ENCODE peak calls at places on chromosomes 4 and X, in eight cellular contexts. One of them, this sample, is unnamed.

GRCh38 chr4:186708554-186708953 is 15.1 kb downstream of the FAT1 start:
- DNase-seq in activated CD8-positive, alpha-beta memory T cell treated with anti-CD3 and anti-CD28 coated beads for 1 hour: no peak
- DNase-seq in tibial nerve: no peak
- DNase-seq in fibroblast of mammary gland: no peak
- DNase-seq in activated T-cell treated with anti-CD3 and anti-CD28 coated beads, Interleukin-2, amount 50 U/mL, for 4 hours: no peak
- DNase-seq in AG08396: no peak
- DNase-seq in posterior vena cava: no peak
- DNase-seq in effector memory CD4-positive, alpha-beta T cell: no peak
- DNase-seq in this sample: no peak

GRCh38 chrX:14697453-14697852 is 168.1 kb downstream of the GLRA2 start:
- DNase-seq in fibroblast of mammary gland: peak
- DNase-seq in tibial nerve: peak
- DNase-seq in activated T-cell treated with anti-CD3 and anti-CD28 coated beads, Interleukin-2, amount 50 U/mL, for 4 hours: no peak
- DNase-seq in AG08396: peak
- DNase-seq in activated CD8-positive, alpha-beta memory T cell treated with anti-CD3 and anti-CD28 coated beads for 1 hour: no peak
- DNase-seq in effector memory CD4-positive, alpha-beta T cell: no peak
- DNase-seq in posterior vena cava: no peak
- DNase-seq in this sample: no peak

GRCh38 chr4:151236036-151236435 is 40.9 kb upstream of the PRSS48 start:
- DNase-seq in AG08396: no peak
- DNase-seq in posterior vena cava: no peak
- DNase-seq in effector memory CD4-positive, alpha-beta T cell: no peak
- DNase-seq in fibroblast of mammary gland: no peak
- DNase-seq in tibial nerve: no peak
- DNase-seq in activated T-cell treated with anti-CD3 and anti-CD28 coated beads, Interleukin-2, amount 50 U/mL, for 4 hours: no peak
- DNase-seq in activated CD8-positive, alpha-beta memory T cell treated with anti-CD3 and anti-CD28 coated beads for 1 hour: no peak
- DNase-seq in this sample: no peak

GRCh38 chr4:184471872-184472539 is 2.3 kb downstream of the IRF2 start:
- DNase-seq in activated T-cell treated with anti-CD3 and anti-CD28 coated beads, Interleukin-2, amount 50 U/mL, for 4 hours: no peak
- DNase-seq in posterior vena cava: no peak
- DNase-seq in activated CD8-positive, alpha-beta memory T cell treated with anti-CD3 and anti-CD28 coated beads for 1 hour: no peak
- DNase-seq in fibroblast of mammary gland: peak
- DNase-seq in AG08396: peak
- DNase-seq in tibial nerve: no peak
- DNase-seq in effector memory CD4-positive, alpha-beta T cell: no peak
- DNase-seq in this sample: peak

GRCh38 chr4:121742794-121743193 is 22.2 kb downstream of the SMIM43 start:
- DNase-seq in posterior vena cava: no peak
- DNase-seq in tibial nerve: no peak
- DNase-seq in effector memory CD4-positive, alpha-beta T cell: no peak
- DNase-seq in activated CD8-positive, alpha-beta memory T cell treated with anti-CD3 and anti-CD28 coated beads for 1 hour: no peak
- DNase-seq in AG08396: no peak
- DNase-seq in activated T-cell treated with anti-CD3 and anti-CD28 coated beads, Interleukin-2, amount 50 U/mL, for 4 hours: no peak
- DNase-seq in fibroblast of mammary gland: no peak
- DNase-seq in this sample: no peak

GRCh38 chr4:176013466-176014247 is 52.0 kb upstream of the WDR17 start:
- DNase-seq in activated T-cell treated with anti-CD3 and anti-CD28 coated beads, Interleukin-2, amount 50 U/mL, for 4 hours: no peak
- DNase-seq in activated CD8-positive, alpha-beta memory T cell treated with anti-CD3 and anti-CD28 coated beads for 1 hour: no peak
- DNase-seq in posterior vena cava: no peak
- DNase-seq in AG08396: no peak
- DNase-seq in effector memory CD4-positive, alpha-beta T cell: no peak
- DNase-seq in tibial nerve: no peak
- DNase-seq in fibroblast of mammary gland: no peak
- DNase-seq in this sample: no peak

GRCh38 chr4:2069986-2070385 is 10.9 kb downstream of the NAT8L start:
- DNase-seq in activated CD8-positive, alpha-beta memory T cell treated with anti-CD3 and anti-CD28 coated beads for 1 hour: no peak
- DNase-seq in effector memory CD4-positive, alpha-beta T cell: no peak
- DNase-seq in fibroblast of mammary gland: no peak
- DNase-seq in tibial nerve: no peak
- DNase-seq in activated T-cell treated with anti-CD3 and anti-CD28 coated beads, Interleukin-2, amount 50 U/mL, for 4 hours: no peak
- DNase-seq in posterior vena cava: peak
- DNase-seq in AG08396: no peak
- DNase-seq in this sample: no peak

GRCh38 chrX:24228596-24228995 is 79.1 kb downstream of the ZFX start:
- DNase-seq in fibroblast of mammary gland: no peak
- DNase-seq in posterior vena cava: no peak
- DNase-seq in activated CD8-positive, alpha-beta memory T cell treated with anti-CD3 and anti-CD28 coated beads for 1 hour: no peak
- DNase-seq in activated T-cell treated with anti-CD3 and anti-CD28 coated beads, Interleukin-2, amount 50 U/mL, for 4 hours: no peak
- DNase-seq in AG08396: no peak
- DNase-seq in tibial nerve: no peak
- DNase-seq in effector memory CD4-positive, alpha-beta T cell: no peak
- DNase-seq in this sample: no peak

GRCh38 chr4:3251691-3252479 is 2.9 kb downstream of the MSANTD1 start:
- DNase-seq in posterior vena cava: peak
- DNase-seq in tibial nerve: no peak
- DNase-seq in effector memory CD4-positive, alpha-beta T cell: no peak
- DNase-seq in fibroblast of mammary gland: no peak
- DNase-seq in activated CD8-positive, alpha-beta memory T cell treated with anti-CD3 and anti-CD28 coated beads for 1 hour: no peak
- DNase-seq in AG08396: no peak
- DNase-seq in activated T-cell treated with anti-CD3 and anti-CD28 coated beads, Interleukin-2, amount 50 U/mL, for 4 hours: no peak
- DNase-seq in this sample: no peak

GRCh38 chr4:148067307-148067916 is 335.5 kb downstream of the ARHGAP10 start:
- DNase-seq in activated CD8-positive, alpha-beta memory T cell treated with anti-CD3 and anti-CD28 coated beads for 1 hour: no peak
- DNase-seq in tibial nerve: no peak
- DNase-seq in effector memory CD4-positive, alpha-beta T cell: no peak
- DNase-seq in fibroblast of mammary gland: no peak
- DNase-seq in posterior vena cava: no peak
- DNase-seq in activated T-cell treated with anti-CD3 and anti-CD28 coated beads, Interleukin-2, amount 50 U/mL, for 4 hours: no peak
- DNase-seq in AG08396: no peak
- DNase-seq in this sample: no peak

GRCh38 chr4:96134806-96135205 is 294.9 kb downstream of the PDHA2 start:
- DNase-seq in AG08396: no peak
- DNase-seq in activated T-cell treated with anti-CD3 and anti-CD28 coated beads, Interleukin-2, amount 50 U/mL, for 4 hours: no peak
- DNase-seq in tibial nerve: no peak
- DNase-seq in effector memory CD4-positive, alpha-beta T cell: no peak
- DNase-seq in activated CD8-positive, alpha-beta memory T cell treated with anti-CD3 and anti-CD28 coated beads for 1 hour: no peak
- DNase-seq in fibroblast of mammary gland: no peak
- DNase-seq in posterior vena cava: no peak
- DNase-seq in this sample: no peak

GRCh38 chrX:64204252-64204651 is 1.3 kb downstream of the AMER1 start:
- DNase-seq in fibroblast of mammary gland: peak
- DNase-seq in activated CD8-positive, alpha-beta memory T cell treated with anti-CD3 and anti-CD28 coated beads for 1 hour: no peak
- DNase-seq in effector memory CD4-positive, alpha-beta T cell: no peak
- DNase-seq in tibial nerve: no peak
- DNase-seq in posterior vena cava: no peak
- DNase-seq in AG08396: no peak
- DNase-seq in activated T-cell treated with anti-CD3 and anti-CD28 coated beads, Interleukin-2, amount 50 U/mL, for 4 hours: no peak
- DNase-seq in this sample: no peak

GRCh38 chr4:87916636-87917035 is 58.9 kb upstream of the SPP1 start:
- DNase-seq in posterior vena cava: no peak
- DNase-seq in activated T-cell treated with anti-CD3 and anti-CD28 coated beads, Interleukin-2, amount 50 U/mL, for 4 hours: no peak
- DNase-seq in fibroblast of mammary gland: no peak
- DNase-seq in activated CD8-positive, alpha-beta memory T cell treated with anti-CD3 and anti-CD28 coated beads for 1 hour: no peak
- DNase-seq in effector memory CD4-positive, alpha-beta T cell: no peak
- DNase-seq in tibial nerve: no peak
- DNase-seq in AG08396: no peak
- DNase-seq in this sample: no peak

GRCh38 chrX:101550362-101550761 is at the start of gene ARMCX1:
- DNase-seq in fibroblast of mammary gland: peak
- DNase-seq in activated CD8-positive, alpha-beta memory T cell treated with anti-CD3 and anti-CD28 coated beads for 1 hour: no peak
- DNase-seq in tibial nerve: peak
- DNase-seq in activated T-cell treated with anti-CD3 and anti-CD28 coated beads, Interleukin-2, amount 50 U/mL, for 4 hours: no peak
- DNase-seq in AG08396: peak
- DNase-seq in effector memory CD4-positive, alpha-beta T cell: no peak
- DNase-seq in posterior vena cava: peak
- DNase-seq in this sample: peak

GRCh38 chr4:138188406-138189084 is 53.6 kb downstream of the SLC7A11 start:
- DNase-seq in fibroblast of mammary gland: no peak
- DNase-seq in posterior vena cava: no peak
- DNase-seq in tibial nerve: no peak
- DNase-seq in AG08396: no peak
- DNase-seq in effector memory CD4-positive, alpha-beta T cell: no peak
- DNase-seq in activated T-cell treated with anti-CD3 and anti-CD28 coated beads, Interleukin-2, amount 50 U/mL, for 4 hours: no peak
- DNase-seq in activated CD8-positive, alpha-beta memory T cell treated with anti-CD3 and anti-CD28 coated beads for 1 hour: no peak
- DNase-seq in this sample: no peak

GRCh38 chr4:86664959-86665358 is 70.8 kb downstream of the PTPN13 start:
- DNase-seq in posterior vena cava: no peak
- DNase-seq in tibial nerve: no peak
- DNase-seq in effector memory CD4-positive, alpha-beta T cell: no peak
- DNase-seq in fibroblast of mammary gland: peak
- DNase-seq in AG08396: peak
- DNase-seq in activated T-cell treated with anti-CD3 and anti-CD28 coated beads, Interleukin-2, amount 50 U/mL, for 4 hours: no peak
- DNase-seq in activated CD8-positive, alpha-beta memory T cell treated with anti-CD3 and anti-CD28 coated beads for 1 hour: no peak
- DNase-seq in this sample: peak

GRCh38 chr4:6692806-6693205 is 872 bp upstream of the S100P start:
- DNase-seq in effector memory CD4-positive, alpha-beta T cell: no peak
- DNase-seq in activated T-cell treated with anti-CD3 and anti-CD28 coated beads, Interleukin-2, amount 50 U/mL, for 4 hours: no peak
- DNase-seq in tibial nerve: no peak
- DNase-seq in posterior vena cava: no peak
- DNase-seq in activated CD8-positive, alpha-beta memory T cell treated with anti-CD3 and anti-CD28 coated beads for 1 hour: no peak
- DNase-seq in fibroblast of mammary gland: peak
- DNase-seq in AG08396: no peak
- DNase-seq in this sample: peak

GRCh38 chrX:29890004-29890403 is 325.4 kb upstream of the MAGEB2 start:
- DNase-seq in activated CD8-positive, alpha-beta memory T cell treated with anti-CD3 and anti-CD28 coated beads for 1 hour: no peak
- DNase-seq in activated T-cell treated with anti-CD3 and anti-CD28 coated beads, Interleukin-2, amount 50 U/mL, for 4 hours: no peak
- DNase-seq in posterior vena cava: no peak
- DNase-seq in AG08396: peak
- DNase-seq in tibial nerve: no peak
- DNase-seq in effector memory CD4-positive, alpha-beta T cell: no peak
- DNase-seq in fibroblast of mammary gland: no peak
- DNase-seq in this sample: no peak

GRCh38 chr4:1746265-1746691 is 25.0 kb downstream of the TACC3 start:
- DNase-seq in fibroblast of mammary gland: peak
- DNase-seq in posterior vena cava: peak
- DNase-seq in activated CD8-positive, alpha-beta memory T cell treated with anti-CD3 and anti-CD28 coated beads for 1 hour: peak
- DNase-seq in effector memory CD4-positive, alpha-beta T cell: peak
- DNase-seq in activated T-cell treated with anti-CD3 and anti-CD28 coated beads, Interleukin-2, amount 50 U/mL, for 4 hours: peak
- DNase-seq in tibial nerve: peak
- DNase-seq in AG08396: peak
- DNase-seq in this sample: peak